ENCODE peak calls at places on chromosomes 2 and 18, in five cellular contexts. I is astrocyte of the cerebellum, N is fibroblast of villous mesenchyme, M is ovary, A is HCT116. P is an unnamed sample.

GRCh38 chr2:79375817-79376216 is 137.0 kb upstream of the CTNNA2 start:
- DNase-seq in I (no peak), N (no peak), M (no peak), A (no peak), P (no peak)

GRCh38 chr2:75765798-75766197 is 55.1 kb upstream of the GCFC2 start:
- DNase-seq in I (no peak), N (no peak), M (no peak), A (no peak), P (no peak)

GRCh38 chr18:56770873-56771272 is 119.7 kb downstream of the WDR7 start:
- DNase-seq in I (no peak), N (peak), M (no peak), A (no peak), P (no peak)

GRCh38 chr18:56953444-56953843 is 193.4 kb upstream of the BOD1L2 start:
- DNase-seq in I (no peak), N (no peak), M (no peak), A (no peak), P (no peak)

GRCh38 chr2:133755515-133756311 is 187.4 kb upstream of the NCKAP5 start:
- DNase-seq in I (peak), N (peak), M (no peak), A (no peak), P (peak)

GRCh38 chr18:52219102-52219501 is 120.9 kb upstream of the DCC start:
- DNase-seq in I (no peak), N (no peak), M (no peak), A (no peak), P (no peak)

GRCh38 chr18:77366725-77367641 is 117.3 kb downstream of the GALR1 start:
- DNase-seq in I (no peak), N (peak), M (no peak), A (no peak), P (no peak)

GRCh38 chr18:59044855-59045254 is 94.8 kb upstream of the SEC11C start:
- DNase-seq in I (no peak), N (no peak), M (no peak), A (no peak), P (no peak)

GRCh38 chr2:96260404-96261260 is 5.2 kb downstream of the TMEM127 start:
- DNase-seq in I (no peak), N (peak), M (peak), A (peak), P (peak)

GRCh38 chr2:241897231-241897916 is 27.8 kb downstream of the RTP5 start:
- DNase-seq in I (no peak), N (no peak), M (peak), A (no peak), P (no peak)

GRCh38 chr2:161077367-161078210 is 82.6 kb upstream of the TANK start:
- DNase-seq in I (no peak), N (no peak), M (no peak), A (no peak), P (no peak)

GRCh38 chr2:25230626-25231311 is 62.4 kb upstream of the POMC start:
- DNase-seq in I (no peak), N (no peak), M (no peak), A (no peak), P (no peak)

GRCh38 chr2:166170356-166170755 is 42.5 kb upstream of the SCN1A start:
- DNase-seq in I (no peak), N (no peak), M (no peak), A (no peak), P (peak)

GRCh38 chr2:20525041-20526035 is 78.5 kb downstream of the RHOB start:
- DNase-seq in I (no peak), N (peak), M (no peak), A (no peak), P (peak)

GRCh38 chr2:201924453-201924852 is 109.2 kb upstream of the FZD7 start:
- DNase-seq in I (no peak), N (no peak), M (no peak), A (no peak), P (no peak)

GRCh38 chr18:27075828-27076227 is 109.3 kb downstream of the CHST9 start:
- DNase-seq in I (no peak), N (no peak), M (no peak), A (no peak), P (no peak)

GRCh38 chr18:30544141-30544540 is 498.4 kb downstream of the DSC3 start:
- DNase-seq in I (no peak), N (no peak), M (no peak), A (no peak), P (no peak)

GRCh38 chr2:211228559-211228958 is 672.2 kb downstream of the CPS1 start:
- DNase-seq in I (no peak), N (no peak), M (no peak), A (no peak), P (no peak)

GRCh38 chr2:124485659-124486058 is 460.6 kb downstream of the CNTNAP5 start:
- DNase-seq in I (no peak), N (no peak), M (no peak), A (no peak), P (no peak)

GRCh38 chr2:75098856-75099255 is 100.5 kb downstream of the TACR1 start:
- DNase-seq in I (peak), N (peak), M (no peak), A (no peak), P (no peak)

GRCh38 chr18:32470136-32470712 is 458 bp downstream of the GAREM1 start:
- DNase-seq in I (no peak), N (peak), M (no peak), A (no peak), P (no peak)

GRCh38 chr2:38690499-38691420 is 24.8 kb downstream of the GALM start:
- DNase-seq in I (peak), N (peak), M (no peak), A (peak), P (peak)

GRCh38 chr2:232901711-232902578 is 31.9 kb downstream of the SNORC start:
- DNase-seq in I (peak), N (peak), M (no peak), A (peak), P (peak)

GRCh38 chr2:144682248-144682647 is 162.3 kb upstream of the ZEB2 start:
- DNase-seq in I (no peak), N (no peak), M (no peak), A (no peak), P (no peak)

GRCh38 chr18:13279181-13280065 is 60.9 kb downstream of the LDLRAD4 start:
- DNase-seq in I (no peak), N (no peak), M (no peak), A (no peak), P (no peak)

GRCh38 chr2:47309952-47310800 is 92.8 kb upstream of the MSH2 start:
- DNase-seq in I (peak), N (peak), M (no peak), A (no peak), P (no peak)

GRCh38 chr2:165903406-165903805 is 50.2 kb downstream of the TTC21B start:
- DNase-seq in I (no peak), N (no peak), M (no peak), A (no peak), P (no peak)

DNA sequence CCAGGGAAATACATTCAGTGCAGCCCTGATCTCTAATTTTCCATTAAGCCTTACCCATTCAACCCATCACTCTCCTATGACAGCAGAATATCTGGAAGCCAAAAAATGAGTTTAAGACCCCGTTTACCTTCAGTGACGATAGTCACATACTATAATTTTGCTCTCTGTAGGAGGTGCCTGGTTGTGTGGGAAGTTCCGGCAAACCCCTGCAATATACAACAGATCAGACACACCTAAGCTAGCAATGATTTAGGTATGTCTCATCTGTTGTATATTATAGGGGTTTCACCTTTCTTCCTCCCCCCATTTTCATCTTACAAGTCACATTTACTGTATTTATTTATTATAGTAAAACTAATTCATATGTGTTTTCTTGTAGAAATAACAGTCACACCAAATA is 101.7 kb downstream of the DOCK10 start:
- DNase-seq in I (no peak), N (no peak), M (no peak), A (no peak), P (no peak)
- H3K4me3 ChIP-seq in I (no peak), N (no peak), M (no peak), A (no peak), P (no peak)

DNA sequence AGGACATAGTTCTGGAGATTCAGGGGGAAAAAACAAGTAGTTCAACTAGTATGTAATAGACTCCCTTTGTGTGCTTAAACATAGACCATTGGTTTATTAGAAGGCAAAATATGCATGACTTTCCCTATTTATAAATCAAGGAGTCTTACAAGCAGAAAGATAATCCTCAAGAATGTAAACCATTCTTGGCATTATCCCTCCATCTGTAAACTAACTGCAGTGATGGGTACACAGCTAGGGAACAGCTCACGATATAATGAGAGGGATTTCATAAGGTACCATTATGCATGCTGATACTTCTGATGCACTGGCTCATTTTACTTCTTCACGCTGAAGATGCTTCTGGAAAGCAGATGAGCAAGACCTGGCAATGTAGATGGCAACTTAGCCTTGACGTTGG is 878 bp downstream of the FBXO15 start:
- DNase-seq in I (no peak), N (peak), M (no peak), A (no peak), P (peak)
- H3K4me3 ChIP-seq in I (peak), N (peak), M (no peak), A (peak), P (peak)

GRCh38 chr2:159286709-159287441 is 372 bp upstream of the WDSUB1 start:
- DNase-seq in I (peak), N (peak), M (peak), A (peak), P (peak)

GRCh38 chr2:159287733-159288132 is 1.2 kb upstream of the WDSUB1 start:
- DNase-seq in I (no peak), N (no peak), M (no peak), A (no peak), P (no peak)

GRCh38 chr2:159283529-159283928 is 3.0 kb downstream of the WDSUB1 start:
- DNase-seq in I (no peak), N (no peak), M (no peak), A (no peak), P (no peak)

GRCh38 chr2:159285929-159286708 is at the start of gene WDSUB1:
- DNase-seq in I (peak), N (peak), M (peak), A (no peak), P (no peak)

DNA sequence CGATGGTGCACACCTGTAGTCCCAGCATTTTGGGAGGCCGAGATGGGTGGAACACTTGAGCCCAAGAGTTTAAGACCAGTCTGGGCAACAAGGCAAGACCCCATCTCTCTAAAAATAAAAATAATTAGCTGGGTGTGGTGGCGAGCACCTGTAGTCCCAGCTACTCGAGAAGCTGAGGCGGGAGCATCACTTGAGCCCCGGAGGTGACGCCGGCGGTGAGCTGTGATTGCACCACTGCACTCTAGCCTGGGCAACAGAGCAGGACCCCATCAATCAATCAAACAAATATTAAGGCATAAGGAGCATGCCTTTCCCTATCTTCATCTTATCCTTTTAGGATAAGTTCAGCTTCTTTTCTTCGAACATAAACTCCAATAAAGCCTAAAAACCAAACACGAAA is 1.1 kb downstream of the WDSUB1 start:
- DNase-seq in I (no peak), N (no peak), M (no peak), A (no peak), P (no peak)
- H3K4me3 ChIP-seq in I (peak), N (peak), M (peak), A (peak), P (peak)

GRCh38 chr2:224532931-224533330 is 52.2 kb downstream of the CUL3 start:
- DNase-seq in I (no peak), N (no peak), M (no peak), A (no peak), P (no peak)
- H3K4me3 ChIP-seq in I (no peak), N (no peak), M (no peak), A (no peak), P (no peak)

GRCh38 chr2:191846787-191847620 is at the start of gene CAVIN2:
- DNase-seq in I (peak), N (peak), M (peak), A (no peak), P (peak)

GRCh38 chr2:191845876-191846786 is 757 bp downstream of the CAVIN2 start:
- DNase-seq in I (no peak), N (no peak), M (peak), A (no peak), P (no peak)

GRCh38 chr2:191845248-191845715 is 1.6 kb downstream of the CAVIN2 start:
- DNase-seq in I (no peak), N (peak), M (peak), A (no peak), P (no peak)

GRCh38 chr2:191847764-191848163 is 876 bp upstream of the CAVIN2 start:
- DNase-seq in I (no peak), N (no peak), M (no peak), A (no peak), P (no peak)

DNA sequence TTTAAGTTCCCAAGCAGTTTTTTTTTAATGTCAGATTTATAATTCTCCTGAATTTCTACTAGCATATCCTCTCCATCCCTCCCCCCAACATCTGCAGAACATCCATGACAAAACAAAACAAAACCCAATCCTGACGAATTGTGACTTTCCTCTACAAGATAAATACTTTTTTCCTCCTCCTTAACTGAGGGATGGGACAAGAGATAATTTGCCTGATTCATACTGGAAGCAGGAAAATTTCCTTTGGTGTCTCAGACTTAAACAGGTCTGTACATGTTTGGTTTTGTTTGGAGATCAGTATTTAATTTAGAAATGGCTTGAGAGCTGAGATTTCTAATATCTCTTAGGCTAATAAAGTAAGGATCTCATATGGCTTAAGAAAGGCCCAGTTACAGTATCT is 2.2 kb downstream of the CAVIN2 start:
- DNase-seq in I (no peak), N (peak), M (no peak), A (no peak), P (no peak)
- H3K4me3 ChIP-seq in I (no peak), N (peak), M (peak), A (no peak), P (peak)

DNA sequence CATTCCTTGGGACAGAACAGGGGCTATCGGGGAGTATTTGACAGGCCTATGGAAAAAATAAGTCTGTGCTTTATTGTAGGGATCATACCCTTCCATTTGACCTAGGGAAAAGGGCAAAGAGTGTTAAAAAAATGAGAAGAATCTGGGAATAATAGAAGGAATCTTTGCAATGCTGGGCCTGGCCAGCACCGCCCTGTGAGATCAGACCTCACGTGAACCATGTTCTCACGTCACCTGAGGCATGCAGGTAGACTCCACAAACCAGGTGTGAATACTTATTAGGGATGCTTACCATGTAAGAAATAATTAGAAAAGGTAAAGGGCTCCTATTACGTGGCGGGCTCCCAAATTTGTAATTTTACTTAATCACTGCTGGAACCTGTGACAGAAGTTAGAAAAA is 177.5 kb upstream of the GATA6 start:
- DNase-seq in I (no peak), N (no peak), M (no peak), A (no peak), P (no peak)
- H3K4me3 ChIP-seq in I (no peak), N (no peak), M (no peak), A (no peak), P (no peak)

GRCh38 chr2:60567919-60568874 is 14.7 kb upstream of the BCL11A start:
- DNase-seq in I (no peak), N (no peak), M (no peak), A (no peak), P (no peak)

GRCh38 chr2:60567092-60567491 is 13.6 kb upstream of the BCL11A start:
- DNase-seq in I (no peak), N (no peak), M (no peak), A (no peak), P (no peak)

GRCh38 chr2:60570281-60570680 is 16.8 kb upstream of the BCL11A start:
- DNase-seq in I (no peak), N (no peak), M (no peak), A (no peak), P (no peak)

GRCh38 chr2:60565472-60565871 is 12.0 kb upstream of the BCL11A start:
- DNase-seq in I (no peak), N (no peak), M (no peak), A (peak), P (no peak)

GRCh38 chr2:60569680-60570111 is 16.2 kb upstream of the BCL11A start:
- DNase-seq in I (no peak), N (no peak), M (no peak), A (no peak), P (no peak)
- H3K4me3 ChIP-seq in I (peak), N (peak), M (no peak), A (no peak), P (peak)

P was measured in skeletal muscle cell.